ENCODE peak calls at places on chromosome 9, in seven cellular contexts. One of them, this sample, is unnamed.

GRCh38 chr9:135580664-135581380 is 19.3 kb downstream of the PAEP start:
- DNase-seq in pancreas: no peak
- DNase-seq in DMS79: no peak
- DNase-seq in HEK293T: no peak
- DNase-seq in retina: no peak
- DNase-seq in activated effector memory CD4-positive, alpha-beta T cell treated with anti-CD3 and anti-CD28 coated beads, Interleukin-2, amount 50 U/mL, for 16 hours: no peak
- DNase-seq in activated CD4-positive, alpha-beta T cell treated with anti-CD3 and anti-CD28 coated beads for 36 hours: no peak
- DNase-seq in this sample: no peak

GRCh38 chr9:124522121-124523098 is 15.2 kb upstream of the NR5A1 start:
- DNase-seq in HEK293T: no peak
- DNase-seq in activated effector memory CD4-positive, alpha-beta T cell treated with anti-CD3 and anti-CD28 coated beads, Interleukin-2, amount 50 U/mL, for 16 hours: no peak
- DNase-seq in retina: no peak
- DNase-seq in pancreas: no peak
- DNase-seq in DMS79: no peak
- DNase-seq in activated CD4-positive, alpha-beta T cell treated with anti-CD3 and anti-CD28 coated beads for 36 hours: no peak
- DNase-seq in this sample: peak

GRCh38 chr9:95462419-95463121 is 54.2 kb downstream of the PTCH1 start:
- DNase-seq in HEK293T: no peak
- DNase-seq in DMS79: no peak
- DNase-seq in activated CD4-positive, alpha-beta T cell treated with anti-CD3 and anti-CD28 coated beads for 36 hours: peak
- DNase-seq in retina: peak
- DNase-seq in pancreas: no peak
- DNase-seq in activated effector memory CD4-positive, alpha-beta T cell treated with anti-CD3 and anti-CD28 coated beads, Interleukin-2, amount 50 U/mL, for 16 hours: peak
- DNase-seq in this sample: peak

GRCh38 chr9:101400120-101400519 is 1.5 kb downstream of the ZNF189 start:
- DNase-seq in HEK293T: no peak
- DNase-seq in pancreas: no peak
- DNase-seq in DMS79: no peak
- DNase-seq in activated CD4-positive, alpha-beta T cell treated with anti-CD3 and anti-CD28 coated beads for 36 hours: no peak
- DNase-seq in retina: no peak
- DNase-seq in activated effector memory CD4-positive, alpha-beta T cell treated with anti-CD3 and anti-CD28 coated beads, Interleukin-2, amount 50 U/mL, for 16 hours: no peak
- DNase-seq in this sample: no peak

GRCh38 chr9:18361621-18362020 is 112.3 kb upstream of the ADAMTSL1 start:
- DNase-seq in activated effector memory CD4-positive, alpha-beta T cell treated with anti-CD3 and anti-CD28 coated beads, Interleukin-2, amount 50 U/mL, for 16 hours: no peak
- DNase-seq in pancreas: no peak
- DNase-seq in activated CD4-positive, alpha-beta T cell treated with anti-CD3 and anti-CD28 coated beads for 36 hours: no peak
- DNase-seq in HEK293T: no peak
- DNase-seq in retina: no peak
- DNase-seq in DMS79: no peak
- DNase-seq in this sample: no peak

GRCh38 chr9:79809931-79810330 is 238.2 kb downstream of the TLE4 start:
- DNase-seq in activated CD4-positive, alpha-beta T cell treated with anti-CD3 and anti-CD28 coated beads for 36 hours: no peak
- DNase-seq in DMS79: no peak
- DNase-seq in pancreas: no peak
- DNase-seq in retina: no peak
- DNase-seq in HEK293T: no peak
- DNase-seq in activated effector memory CD4-positive, alpha-beta T cell treated with anti-CD3 and anti-CD28 coated beads, Interleukin-2, amount 50 U/mL, for 16 hours: no peak
- DNase-seq in this sample: no peak

GRCh38 chr9:12699529-12699928 is 6.3 kb downstream of the TYRP1 start:
- DNase-seq in activated effector memory CD4-positive, alpha-beta T cell treated with anti-CD3 and anti-CD28 coated beads, Interleukin-2, amount 50 U/mL, for 16 hours: no peak
- DNase-seq in DMS79: no peak
- DNase-seq in retina: no peak
- DNase-seq in activated CD4-positive, alpha-beta T cell treated with anti-CD3 and anti-CD28 coated beads for 36 hours: no peak
- DNase-seq in pancreas: no peak
- DNase-seq in HEK293T: no peak
- DNase-seq in this sample: no peak

GRCh38 chr9:36278243-36278642 is 20.0 kb upstream of the GNE start:
- DNase-seq in HEK293T: no peak
- DNase-seq in retina: no peak
- DNase-seq in DMS79: no peak
- DNase-seq in activated CD4-positive, alpha-beta T cell treated with anti-CD3 and anti-CD28 coated beads for 36 hours: no peak
- DNase-seq in activated effector memory CD4-positive, alpha-beta T cell treated with anti-CD3 and anti-CD28 coated beads, Interleukin-2, amount 50 U/mL, for 16 hours: no peak
- DNase-seq in pancreas: no peak
- DNase-seq in this sample: no peak

GRCh38 chr9:133973791-133974630 is 18.1 kb downstream of the VAV2 start:
- DNase-seq in activated CD4-positive, alpha-beta T cell treated with anti-CD3 and anti-CD28 coated beads for 36 hours: no peak
- DNase-seq in activated effector memory CD4-positive, alpha-beta T cell treated with anti-CD3 and anti-CD28 coated beads, Interleukin-2, amount 50 U/mL, for 16 hours: no peak
- DNase-seq in pancreas: peak
- DNase-seq in HEK293T: no peak
- DNase-seq in retina: no peak
- DNase-seq in DMS79: no peak
- DNase-seq in this sample: peak

GRCh38 chr9:130200038-130200979 is 28.1 kb downstream of the NCS1 start:
- DNase-seq in pancreas: no peak
- DNase-seq in activated CD4-positive, alpha-beta T cell treated with anti-CD3 and anti-CD28 coated beads for 36 hours: no peak
- DNase-seq in retina: no peak
- DNase-seq in DMS79: peak
- DNase-seq in activated effector memory CD4-positive, alpha-beta T cell treated with anti-CD3 and anti-CD28 coated beads, Interleukin-2, amount 50 U/mL, for 16 hours: no peak
- DNase-seq in HEK293T: no peak
- DNase-seq in this sample: no peak

GRCh38 chr9:107925756-107926297 is 436.3 kb upstream of the KLF4 start:
- DNase-seq in activated CD4-positive, alpha-beta T cell treated with anti-CD3 and anti-CD28 coated beads for 36 hours: no peak
- DNase-seq in activated effector memory CD4-positive, alpha-beta T cell treated with anti-CD3 and anti-CD28 coated beads, Interleukin-2, amount 50 U/mL, for 16 hours: no peak
- DNase-seq in retina: no peak
- DNase-seq in HEK293T: no peak
- DNase-seq in DMS79: no peak
- DNase-seq in pancreas: no peak
- DNase-seq in this sample: no peak